ENCODE peak calls at places on chromosomes 13 and 19, in nine cellular contexts. J is GM13976, B is MCF 10A, A is tibial nerve, T is AG10803, F is tibial artery, L is WERI-Rb-1, H is neural progenitor cell, G is pancreas. Q is an unnamed sample.

GRCh38 chr13:85985791-85986190 is 186.6 kb upstream of the SLITRK6 start:
- DNase-seq in J (no peak), B (peak), A (no peak), T (no peak), F (no peak), L (no peak), H (no peak), G (no peak), Q (no peak)

GRCh38 chr13:29582171-29582570 is 13.3 kb downstream of the SLC7A1 start:
- DNase-seq in J (no peak), B (no peak), A (no peak), T (no peak), F (no peak), L (no peak), H (no peak), G (no peak), Q (no peak)

GRCh38 chr19:50434525-50434924 is 1.8 kb downstream of the MYBPC2 start:
- DNase-seq in J (no peak), B (no peak), A (no peak), T (no peak), F (no peak), L (no peak), H (peak), G (no peak), Q (no peak)

GRCh38 chr13:76271728-76272232 is 614.4 kb downstream of the KCTD12 start:
- DNase-seq in J (no peak), B (peak), A (no peak), T (no peak), F (no peak), L (no peak), H (no peak), G (no peak), Q (no peak)

GRCh38 chr13:33692531-33692930 is 125.4 kb upstream of the RFC3 start:
- DNase-seq in J (no peak), B (no peak), A (no peak), T (no peak), F (no peak), L (no peak), H (no peak), G (no peak), Q (no peak)

GRCh38 chr13:20492641-20493040 is 33.0 kb downstream of the CRYL1 start:
- DNase-seq in J (peak), B (peak), A (no peak), T (no peak), F (no peak), L (peak), H (peak), G (no peak), Q (no peak)

GRCh38 chr13:107211073-107211472 is 643.1 kb upstream of the ARGLU1 start:
- DNase-seq in J (peak), B (peak), A (peak), T (peak), F (peak), L (peak), H (peak), G (peak), Q (peak)

GRCh38 chr13:113926301-113926761 is 47.5 kb downstream of the C13orf46 start:
- DNase-seq in J (no peak), B (peak), A (peak), T (peak), F (peak), L (peak), H (no peak), G (no peak), Q (peak)

GRCh38 chr19:3682741-3683404 is 17.4 kb downstream of the PIP5K1C start:
- DNase-seq in J (no peak), B (peak), A (no peak), T (no peak), F (no peak), L (peak), H (peak), G (no peak), Q (no peak)

GRCh38 chr13:73228546-73228945 is 169.7 kb downstream of the KLF5 start:
- DNase-seq in J (no peak), B (peak), A (no peak), T (no peak), F (no peak), L (no peak), H (no peak), G (no peak), Q (no peak)

GRCh38 chr13:99217461-99218101 is 16.9 kb downstream of the UBAC2 start:
- DNase-seq in J (no peak), B (no peak), A (no peak), T (no peak), F (no peak), L (no peak), H (no peak), G (no peak), Q (no peak)

GRCh38 chr13:63367522-63368198 is 1952.0 kb upstream of the PCDH20 start:
- DNase-seq in J (no peak), B (no peak), A (no peak), T (peak), F (no peak), L (no peak), H (no peak), G (no peak), Q (no peak)

GRCh38 chr13:36436811-36437210 is 4.5 kb downstream of the CCNA1 start:
- DNase-seq in J (no peak), B (no peak), A (no peak), T (no peak), F (no peak), L (no peak), H (no peak), G (no peak), Q (no peak)

GRCh38 chr13:82245860-82246259 is 1636.4 kb downstream of the SLITRK1 start:
- DNase-seq in J (no peak), B (no peak), A (no peak), T (no peak), F (no peak), L (no peak), H (no peak), G (no peak), Q (no peak)

GRCh38 chr13:44879452-44880058 is 109.7 kb downstream of the NUFIP1 start:
- DNase-seq in J (peak), B (peak), A (no peak), T (peak), F (no peak), L (no peak), H (no peak), G (no peak), Q (no peak)

GRCh38 chr19:15507068-15508034 is 974 bp upstream of the CYP4F22 start:
- DNase-seq in J (no peak), B (no peak), A (no peak), T (no peak), F (no peak), L (no peak), H (no peak), G (no peak), Q (no peak)

GRCh38 chr19:57587529-57587928 is 3.6 kb downstream of the ZIK1 start:
- DNase-seq in J (no peak), B (peak), A (no peak), T (peak), F (no peak), L (no peak), H (no peak), G (no peak), Q (no peak)

GRCh38 chr13:36057041-36057440 is 74.1 kb downstream of the DCLK1 start:
- DNase-seq in J (no peak), B (peak), A (no peak), T (no peak), F (no peak), L (no peak), H (peak), G (no peak), Q (no peak)

GRCh38 chr13:101417043-101417406 is 717 bp upstream of the NALCN start:
- DNase-seq in J (no peak), B (peak), A (no peak), T (no peak), F (no peak), L (no peak), H (peak), G (no peak), Q (no peak)

GRCh38 chr19:3798137-3798536 is 12.0 kb upstream of the MATK start:
- DNase-seq in J (no peak), B (no peak), A (no peak), T (peak), F (no peak), L (no peak), H (no peak), G (no peak), Q (no peak)

GRCh38 chr19:33384983-33385382 is 11.5 kb downstream of the CEBPG start:
- DNase-seq in J (no peak), B (no peak), A (no peak), T (no peak), F (no peak), L (no peak), H (no peak), G (no peak), Q (no peak)

GRCh38 chr19:29586401-29586800 is 19.7 kb upstream of the POP4 start:
- DNase-seq in J (no peak), B (no peak), A (no peak), T (peak), F (no peak), L (no peak), H (no peak), G (no peak), Q (no peak)

GRCh38 chr13:92991687-92992086 is 234.9 kb upstream of the GPC6 start:
- DNase-seq in J (no peak), B (no peak), A (no peak), T (peak), F (no peak), L (no peak), H (no peak), G (no peak), Q (no peak)

GRCh38 chr19:45346449-45346848 is 5.9 kb downstream of the KLC3 start:
- DNase-seq in J (no peak), B (no peak), A (no peak), T (no peak), F (no peak), L (peak), H (peak), G (no peak), Q (no peak)

GRCh38 chr13:35848316-35848715 is 282.9 kb downstream of the DCLK1 start:
- DNase-seq in J (no peak), B (no peak), A (no peak), T (no peak), F (no peak), L (no peak), H (no peak), G (no peak), Q (no peak)

GRCh38 chr13:114058051-114058867 is 74.2 kb downstream of the RASA3 start:
- DNase-seq in J (no peak), B (no peak), A (no peak), T (no peak), F (no peak), L (no peak), H (no peak), G (no peak), Q (no peak)

GRCh38 chr19:8367327-8368001 is 3.5 kb downstream of the ANGPTL4 start:
- DNase-seq in J (no peak), B (peak), A (peak), T (peak), F (peak), L (peak), H (peak), G (peak), Q (peak)

GRCh38 chr13:33918199-33918932 is 100.4 kb downstream of the RFC3 start:
- DNase-seq in J (no peak), B (peak), A (no peak), T (peak), F (no peak), L (no peak), H (peak), G (no peak), Q (no peak)

GRCh38 chr19:30717381-30717780 is 345.2 kb downstream of the ZNF536 start:
- DNase-seq in J (no peak), B (no peak), A (no peak), T (no peak), F (no peak), L (no peak), H (no peak), G (no peak), Q (no peak)

GRCh38 chr19:10018219-10018618 is 4.9 kb downstream of the RDH8 start:
- DNase-seq in J (no peak), B (peak), A (no peak), T (peak), F (no peak), L (no peak), H (no peak), G (no peak), Q (no peak)

GRCh38 chr13:33454844-33455256 is 169.3 kb upstream of the STARD13 start:
- DNase-seq in J (no peak), B (no peak), A (no peak), T (peak), F (no peak), L (no peak), H (no peak), G (no peak), Q (no peak)

GRCh38 chr13:111627596-111627995 is 307.2 kb downstream of the TEX29 start:
- DNase-seq in J (no peak), B (no peak), A (no peak), T (no peak), F (no peak), L (no peak), H (no peak), G (no peak), Q (no peak)

DNA sequence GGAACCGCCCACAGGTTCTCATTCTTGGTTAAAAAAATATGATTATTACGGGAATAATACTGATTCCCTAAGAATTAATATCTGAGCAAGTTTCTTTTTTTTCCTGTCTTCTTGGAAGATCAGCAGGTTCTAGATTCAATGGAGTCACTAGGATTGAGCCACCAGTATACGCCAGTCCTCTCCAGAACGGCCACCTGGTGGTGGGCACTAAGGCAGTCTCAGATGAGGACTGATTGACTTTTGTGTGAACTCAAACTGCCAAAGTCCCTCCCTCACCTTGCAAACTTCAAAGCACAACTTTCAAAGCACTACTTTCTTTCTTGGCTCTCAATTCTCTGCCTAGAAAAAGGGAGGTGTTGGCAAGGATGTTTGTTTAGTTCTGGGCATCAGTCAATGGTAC is 33.3 kb upstream of the ALOX5AP start:
- DNase-seq in J (no peak), B (no peak), A (no peak), T (no peak), F (no peak), L (no peak), H (no peak), G (no peak), Q (no peak)
- TF ChIP-seq CTCF in J (no peak), B (no peak), A (no peak), T (no peak), F (no peak), L (no peak), H (peak), G (no peak), Q (no peak)

GRCh38 chr13:90365130-90365529 is 982.4 kb upstream of the MIR17HG start:
- DNase-seq in J (no peak), B (peak), A (no peak), T (peak), F (no peak), L (no peak), H (no peak), G (no peak), Q (no peak)
- TF ChIP-seq CTCF in J (no peak), B (peak), A (no peak), T (peak), F (no peak), L (no peak), H (peak), G (no peak), Q (no peak)

DNA sequence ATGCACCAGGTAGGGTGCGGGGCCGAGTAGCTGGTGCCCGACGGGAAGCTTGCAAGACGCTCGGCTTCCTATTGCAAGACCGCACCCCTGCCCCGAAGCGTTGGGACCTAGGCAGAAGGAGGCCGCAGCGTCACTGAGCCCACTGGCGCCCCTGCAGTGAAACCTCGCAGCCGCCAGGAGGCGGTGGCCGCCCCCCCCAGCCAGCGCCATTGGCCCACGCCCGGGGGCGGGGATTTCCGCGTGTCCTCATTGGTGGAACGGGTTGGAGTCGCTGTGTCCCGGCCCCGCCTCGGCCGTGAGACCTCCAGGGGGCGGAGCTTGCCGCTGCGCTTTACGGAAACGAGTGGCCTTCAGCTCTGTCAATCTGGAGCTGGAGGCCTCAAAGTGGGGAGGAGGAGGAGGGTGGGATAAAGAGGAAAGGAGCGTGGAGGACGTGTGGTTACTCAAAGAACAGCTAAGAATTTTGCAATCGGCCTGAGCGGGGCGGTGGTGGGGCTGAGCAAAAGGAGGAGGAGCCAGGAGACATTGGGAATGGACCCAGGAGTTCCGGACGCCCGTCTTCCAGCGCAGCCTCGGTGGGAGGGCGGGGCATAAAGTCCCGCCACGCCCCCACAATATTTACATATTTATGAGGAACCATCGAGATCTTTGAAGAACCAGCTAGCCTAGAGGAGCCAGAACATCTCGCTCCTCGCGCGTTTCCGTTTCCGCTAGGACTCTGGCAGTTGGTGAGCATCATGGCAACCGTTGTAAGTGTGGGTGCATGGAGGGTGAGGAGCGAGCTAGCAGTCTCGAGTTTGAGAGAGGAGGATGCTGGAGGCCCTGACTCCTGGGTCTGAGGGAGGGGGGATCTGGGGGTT is at the start of the genes GYS1 and RUVBL2:
- DNase-seq in J (peak), B (peak), A (peak), T (peak), F (peak), L (peak), H (peak), G (peak), Q (peak)
- TF ChIP-seq CTCF in J (peak), B (peak), A (peak), T (peak), F (peak), L (peak), H (peak), G (peak), Q (peak)

GRCh38 chr19:12801466-12802266 is at the start of the genes PRDX2 and THSD8:
- DNase-seq in J (peak), B (peak), A (no peak), T (peak), F (peak), L (peak), H (peak), G (peak), Q (peak)
- TF ChIP-seq CTCF in J (no peak), B (no peak), A (no peak), T (no peak), F (peak), L (peak), H (no peak), G (no peak), Q (no peak)

DNA sequence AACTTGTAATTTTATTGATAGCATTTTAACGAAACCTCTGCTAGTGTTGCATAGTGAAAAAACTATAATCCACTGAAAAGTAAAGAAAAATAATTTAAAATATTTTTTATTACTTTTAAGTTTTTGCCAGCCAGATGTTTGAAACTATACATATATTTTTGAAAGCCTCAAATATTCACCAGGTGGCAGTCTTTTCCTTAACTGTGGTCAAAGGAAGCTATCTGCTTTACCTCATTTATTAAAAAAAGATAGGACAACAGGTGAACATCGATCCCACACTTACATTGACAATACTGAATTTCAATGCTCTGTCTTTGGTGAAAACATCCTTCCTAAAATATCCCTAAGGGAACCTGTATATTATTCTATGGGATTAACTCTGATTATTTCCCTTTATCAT is 100.5 kb downstream of the TRPC4 start:
- DNase-seq in J (no peak), B (peak), A (no peak), T (no peak), F (no peak), L (no peak), H (no peak), G (no peak), Q (no peak)
- TF ChIP-seq CTCF in J (no peak), B (peak), A (peak), T (peak), F (no peak), L (no peak), H (peak), G (no peak), Q (no peak)

GRCh38 chr19:2579678-2580280 is 103.9 kb downstream of the GADD45B start:
- DNase-seq in J (no peak), B (no peak), A (no peak), T (no peak), F (peak), L (no peak), H (no peak), G (no peak), Q (no peak)
- TF ChIP-seq CTCF in J (no peak), B (no peak), A (no peak), T (no peak), F (peak), L (no peak), H (no peak), G (peak), Q (peak)

DNA sequence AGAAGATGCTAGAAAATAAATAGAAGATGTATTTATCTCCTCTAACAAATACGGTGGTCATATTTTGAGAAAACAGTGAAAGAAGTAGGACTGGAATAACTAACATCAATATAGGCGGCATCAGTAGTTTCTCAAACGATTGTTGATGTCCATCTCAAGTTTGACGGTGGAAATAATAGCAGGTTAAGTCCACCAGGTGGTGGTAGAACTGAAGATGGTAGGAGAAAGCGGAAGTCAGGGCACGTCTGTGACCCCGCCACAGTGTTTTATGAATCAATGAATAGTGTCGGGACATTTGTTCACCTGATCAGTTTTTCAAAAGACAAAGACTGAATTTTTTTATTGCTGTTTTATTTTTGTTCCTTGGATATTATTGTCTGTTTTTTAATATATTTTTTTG is 706.4 kb upstream of the SLC10A2 start:
- DNase-seq in J (no peak), B (no peak), A (no peak), T (no peak), F (no peak), L (peak), H (no peak), G (no peak), Q (no peak)
- TF ChIP-seq CTCF in J (no peak), B (no peak), A (no peak), T (no peak), F (no peak), L (peak), H (peak), G (no peak), Q (peak)

GRCh38 chr19:38139122-38139521 is 84.9 kb downstream of the DPF1 start:
- DNase-seq in J (no peak), B (no peak), A (no peak), T (no peak), F (no peak), L (no peak), H (no peak), G (no peak), Q (no peak)

GRCh38 chr19:38135150-38135998 is 88.6 kb downstream of the DPF1 start:
- DNase-seq in J (no peak), B (peak), A (no peak), T (no peak), F (no peak), L (no peak), H (peak), G (no peak), Q (no peak)

GRCh38 chr19:38132781-38133180 is 91.2 kb downstream of the DPF1 start:
- DNase-seq in J (no peak), B (no peak), A (no peak), T (no peak), F (no peak), L (no peak), H (no peak), G (no peak), Q (no peak)

GRCh38 chr19:38130399-38130798 is 93.6 kb downstream of the DPF1 start:
- DNase-seq in J (no peak), B (no peak), A (no peak), T (no peak), F (no peak), L (no peak), H (no peak), G (no peak), Q (no peak)

GRCh38 chr19:38134538-38135149 is 89.4 kb downstream of the DPF1 start:
- DNase-seq in J (peak), B (peak), A (no peak), T (peak), F (no peak), L (no peak), H (peak), G (no peak), Q (no peak)
- TF ChIP-seq CTCF in J (peak), B (peak), A (peak), T (peak), F (no peak), L (peak), H (peak), G (peak), Q (peak)

GRCh38 chr19:14383898-14384669 is 2.8 kb downstream of the ADGRE5 start:
- DNase-seq in J (peak), B (peak), A (no peak), T (peak), F (peak), L (no peak), H (no peak), G (no peak), Q (no peak)
- TF ChIP-seq CTCF in J (no peak), B (no peak), A (no peak), T (no peak), F (no peak), L (no peak), H (no peak), G (no peak), Q (no peak)

GRCh38 chr19:47540748-47541147 is 25.9 kb upstream of the NAPA start:
- DNase-seq in J (no peak), B (no peak), A (no peak), T (peak), F (no peak), L (peak), H (peak), G (no peak), Q (no peak)
- TF ChIP-seq CTCF in J (no peak), B (no peak), A (no peak), T (peak), F (peak), L (peak), H (peak), G (no peak), Q (no peak)